ENCODE peak calls at places on chromosomes 13 and 19, in eight cellular contexts. G is thoracic aorta, E is cardiac fibroblast, L is IMR-90, Q is colonic mucosa, O is HepG2, U is pancreas, K is psoas muscle. T is an unnamed sample.

GRCh38 chr19:5338661-5339469 is 1.7 kb downstream of the PTPRS start:
- DNase-seq in G (no peak), E (no peak), L (no peak), Q (no peak), O (no peak), U (no peak), K (no peak), T (no peak)

GRCh38 chr13:43874512-43875092 is 4.9 kb downstream of the CCDC122 start:
- DNase-seq in G (no peak), E (peak; percentile 67), L (peak; percentile 54), Q (no peak), O (no peak), U (no peak), K (no peak), T (no peak)

GRCh38 chr13:49559006-49559405 is 26.4 kb downstream of the RCBTB1 start:
- DNase-seq in G (no peak), E (no peak), L (no peak), Q (no peak), O (no peak), U (no peak), K (no peak), T (no peak)

GRCh38 chr19:47445527-47445926 is 26.2 kb downstream of the SLC8A2 start:
- DNase-seq in G (no peak), E (no peak), L (no peak), Q (no peak), O (no peak), U (no peak), K (no peak), T (no peak)

GRCh38 chr19:10378124-10378523 is 2.2 kb downstream of the TYK2 start:
- DNase-seq in G (no peak), E (no peak), L (no peak), Q (no peak), O (no peak), U (no peak), K (no peak), T (no peak)

GRCh38 chr13:32142956-32143375 is 111.4 kb downstream of the FRY start:
- DNase-seq in G (no peak), E (peak; percentile 80), L (peak; percentile 52), Q (no peak), O (peak; percentile 98), U (no peak), K (no peak), T (no peak)

GRCh38 chr13:61255035-61255796 is 160.4 kb downstream of the PCDH20 start:
- DNase-seq in G (no peak), E (peak; percentile 8), L (no peak), Q (no peak), O (peak; percentile 3), U (no peak), K (no peak), T (no peak)

GRCh38 chr19:33055718-33056117 is 9.0 kb downstream of the RHPN2 start:
- DNase-seq in G (no peak), E (peak; percentile 79), L (peak; percentile 49), Q (no peak), O (no peak), U (no peak), K (no peak), T (no peak)

DNA sequence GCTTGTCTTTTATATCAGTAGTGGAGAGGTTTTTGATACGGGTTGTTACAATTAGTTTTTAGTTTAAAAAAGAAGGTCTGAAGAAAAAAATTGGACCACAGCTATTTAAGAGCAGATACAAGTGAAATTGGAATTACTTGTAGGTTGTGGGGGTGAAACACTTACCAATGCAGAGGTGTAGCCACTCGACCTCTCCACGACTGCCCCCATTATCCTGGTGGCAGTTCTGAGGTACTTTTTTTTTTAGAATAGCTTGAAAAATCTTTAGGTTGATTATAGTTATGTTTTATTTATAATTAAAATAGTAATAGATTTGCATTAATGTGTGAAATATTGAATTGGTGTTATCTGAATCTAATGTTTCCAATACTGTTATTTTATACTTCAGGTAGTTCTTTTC is 60.7 kb downstream of the PAN3 start:
- DNase-seq in G (no peak), E (no peak), L (no peak), Q (no peak), O (no peak), U (no peak), K (no peak), T (no peak)
- TF ChIP-seq CTCF in G (peak; percentile 14), E (peak; percentile 11), L (no peak), Q (no peak), O (no peak), U (no peak), K (no peak), T (no peak)

GRCh38 chr13:29594310-29594709 is 1.2 kb downstream of the SLC7A1 start:
- DNase-seq in G (no peak), E (peak; percentile 48), L (peak; percentile 91), Q (peak; percentile 63), O (peak; percentile 81), U (peak; percentile 59), K (no peak), T (no peak)

GRCh38 chr13:29594710-29595379 is 643 bp downstream of the SLC7A1 start:
- DNase-seq in G (peak; percentile 35), E (peak; percentile 66), L (peak; percentile 59), Q (peak; percentile 51), O (no peak), U (peak; percentile 81), K (peak; percentile 80), T (peak; percentile 70)

GRCh38 chr13:29597246-29597645 is 1.8 kb upstream of the SLC7A1 start:
- DNase-seq in G (no peak), E (no peak), L (no peak), Q (no peak), O (no peak), U (no peak), K (no peak), T (no peak)

GRCh38 chr13:29596064-29596418 is 553 bp upstream of the SLC7A1 start:
- DNase-seq in G (no peak), E (no peak), L (no peak), Q (no peak), O (no peak), U (no peak), K (no peak), T (no peak)

DNA sequence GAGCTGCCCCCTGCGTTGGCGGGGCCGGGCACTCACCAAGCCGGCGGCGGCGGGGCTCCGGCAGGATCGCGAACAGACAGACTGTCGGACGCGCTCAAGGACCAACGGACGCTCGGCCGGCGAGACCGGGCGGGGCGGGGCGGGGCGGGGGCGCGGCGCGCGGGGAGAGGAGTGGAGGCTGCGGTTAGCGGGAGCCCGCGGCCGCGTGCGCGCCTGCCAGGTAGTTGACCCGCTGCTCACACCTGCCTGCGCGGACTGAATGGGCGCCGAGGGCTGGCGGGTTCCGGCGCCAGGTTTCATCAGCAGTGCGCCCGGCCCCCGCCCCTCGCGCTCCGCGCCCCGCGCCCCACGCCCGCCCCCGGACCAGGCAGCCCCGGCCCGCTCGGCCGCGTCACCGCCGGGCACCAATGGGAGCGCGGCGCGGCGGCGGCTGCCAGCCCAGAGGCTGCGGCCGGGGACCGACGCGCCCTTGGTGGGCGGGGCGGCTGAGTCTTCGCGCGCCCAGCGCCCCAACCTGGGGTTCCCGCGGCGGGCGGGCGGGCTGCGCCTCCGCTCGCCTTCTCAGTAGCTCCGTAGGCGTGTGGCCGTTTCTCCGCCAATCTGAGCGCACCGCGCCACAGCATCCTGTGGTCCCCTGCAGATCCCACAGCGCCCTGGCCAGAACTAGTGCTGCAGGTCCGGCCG is at the start of gene SLC7A1:
- DNase-seq in G (peak; percentile 27), E (peak; percentile 77), L (peak; percentile 80), Q (peak; percentile 77), O (peak; percentile 70), U (peak; percentile 88), K (peak; percentile 80), T (peak; percentile 86)
- TF ChIP-seq CTCF in G (peak; percentile 19), E (no peak), L (peak; percentile 12), Q (no peak), O (no peak), U (no peak), K (no peak), T (no peak)

DNA sequence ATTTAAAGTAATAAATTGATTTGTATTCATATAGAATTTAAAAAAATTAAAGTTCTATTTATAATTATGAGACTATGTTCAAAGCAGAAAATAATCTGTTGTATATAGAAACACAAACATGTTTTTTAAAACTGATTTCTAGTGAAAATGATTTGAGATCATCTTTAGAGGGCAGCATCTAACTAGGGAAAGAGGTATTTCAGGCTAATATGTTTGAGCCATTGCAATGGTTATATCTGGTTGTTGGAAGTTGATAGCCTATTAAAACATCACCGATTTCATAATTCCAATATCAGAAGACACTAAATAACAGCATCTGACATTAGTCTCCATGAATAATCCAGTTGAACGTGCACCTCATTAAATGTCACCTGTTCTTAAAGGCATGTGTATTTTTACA is 79.8 kb upstream of the SLITRK6 start:
- DNase-seq in G (no peak), E (no peak), L (no peak), Q (no peak), O (no peak), U (no peak), K (no peak), T (no peak)
- TF ChIP-seq CTCF in G (no peak), E (no peak), L (no peak), Q (no peak), O (no peak), U (no peak), K (no peak), T (no peak)

GRCh38 chr19:49801966-49802661 is 11.0 kb downstream of the FUZ start:
- DNase-seq in G (peak; percentile 75), E (peak; percentile 93), L (peak; percentile 86), Q (peak; percentile 79), O (no peak), U (peak; percentile 90), K (peak; percentile 94), T (no peak)
- TF ChIP-seq CTCF in G (no peak), E (peak; percentile 40), L (peak; percentile 38), Q (no peak), O (no peak), U (no peak), K (peak; percentile 19), T (no peak)

GRCh38 chr19:48994035-48994386 is 324 bp downstream of the RUVBL2 start:
- DNase-seq in G (no peak), E (no peak), L (no peak), Q (no peak), O (no peak), U (no peak), K (no peak), T (no peak)

GRCh38 chr19:49004133-49004532 is 10.4 kb downstream of the RUVBL2 start:
- DNase-seq in G (no peak), E (no peak), L (no peak), Q (no peak), O (no peak), U (no peak), K (no peak), T (no peak)

GRCh38 chr19:49004964-49005614 is 11.4 kb downstream of the RUVBL2 start:
- DNase-seq in G (no peak), E (no peak), L (no peak), Q (no peak), O (no peak), U (no peak), K (no peak), T (no peak)

GRCh38 chr19:48997972-48998371 is 4.3 kb downstream of the RUVBL2 start:
- DNase-seq in G (no peak), E (peak; percentile 64), L (peak; percentile 45), Q (peak; percentile 76), O (peak; percentile 73), U (no peak), K (peak; percentile 62), T (peak; percentile 35)

GRCh38 chr19:48999481-49000325 is 6.0 kb downstream of the RUVBL2 start:
- DNase-seq in G (no peak), E (peak; percentile 81), L (peak; percentile 67), Q (peak; percentile 66), O (no peak), U (peak; percentile 62), K (peak; percentile 56), T (peak; percentile 42)
- TF ChIP-seq CTCF in G (peak; percentile 45), E (peak; percentile 87), L (peak; percentile 71), Q (peak; percentile 61), O (peak; percentile 71), U (peak; percentile 30), K (peak; percentile 60), T (peak; percentile 61)